ENCODE peak calls at places on chromosome 10, in ten cellular contexts. L, D, H, J, N, F, Y, V, K and R are unnamed samples.

GRCh38 chr10:78196964-78197363 is 163.3 kb downstream of the RPS24 start:
- DNase-seq in L (peak), D (no peak), H (no peak), J (no peak), N (no peak), F (no peak), Y (peak), V (no peak), K (no peak), R (peak)

GRCh38 chr10:88048312-88048711 is 184.9 kb downstream of the PTEN start:
- DNase-seq in L (no peak), D (no peak), H (no peak), J (no peak), N (no peak), F (no peak), Y (no peak), V (no peak), K (no peak), R (no peak)

GRCh38 chr10:93680414-93681047 is 21.9 kb downstream of the FRA10AC1 start:
- DNase-seq in L (peak), D (no peak), H (no peak), J (peak), N (no peak), F (no peak), Y (peak), V (peak), K (peak), R (peak)

GRCh38 chr10:45091968-45092367 is 91.2 kb downstream of the ZNF22 start:
- DNase-seq in L (no peak), D (no peak), H (no peak), J (no peak), N (peak), F (no peak), Y (no peak), V (no peak), K (no peak), R (no peak)

GRCh38 chr10:97508342-97508741 is 9.6 kb downstream of the UBTD1 start:
- DNase-seq in L (peak), D (no peak), H (no peak), J (no peak), N (no peak), F (no peak), Y (peak), V (no peak), K (no peak), R (no peak)

GRCh38 chr10:103660364-103661197 is 167.1 kb downstream of the NEURL1 start:
- DNase-seq in L (no peak), D (no peak), H (no peak), J (no peak), N (peak), F (peak), Y (peak), V (no peak), K (no peak), R (no peak)

GRCh38 chr10:44759122-44759521 is 152.0 kb upstream of the TMEM72 start:
- DNase-seq in L (no peak), D (no peak), H (no peak), J (no peak), N (no peak), F (no peak), Y (no peak), V (no peak), K (no peak), R (no peak)

GRCh38 chr10:119688033-119688508 is 36.9 kb downstream of the BAG3 start:
- DNase-seq in L (no peak), D (no peak), H (no peak), J (peak), N (no peak), F (no peak), Y (no peak), V (no peak), K (peak), R (no peak)

GRCh38 chr10:59004392-59004791 is 172.1 kb upstream of the PHYHIPL start:
- DNase-seq in L (no peak), D (no peak), H (no peak), J (no peak), N (no peak), F (no peak), Y (no peak), V (no peak), K (no peak), R (no peak)

GRCh38 chr10:124290095-124290795 is 128.5 kb downstream of the OAT start:
- DNase-seq in L (no peak), D (no peak), H (no peak), J (no peak), N (peak), F (peak), Y (peak), V (no peak), K (no peak), R (no peak)

GRCh38 chr10:112000466-112000865 is 183.1 kb downstream of the GPAM start:
- DNase-seq in L (no peak), D (no peak), H (no peak), J (no peak), N (no peak), F (peak), Y (no peak), V (no peak), K (no peak), R (no peak)

GRCh38 chr10:75305675-75306074 is 69.9 kb upstream of the COMTD1 start:
- DNase-seq in L (no peak), D (no peak), H (no peak), J (no peak), N (no peak), F (no peak), Y (no peak), V (no peak), K (no peak), R (no peak)

GRCh38 chr10:103806376-103807320 is 48.7 kb downstream of the SH3PXD2A start:
- DNase-seq in L (no peak), D (no peak), H (no peak), J (no peak), N (peak), F (no peak), Y (no peak), V (no peak), K (no peak), R (no peak)

GRCh38 chr10:73871915-73872710 is 2.2 kb downstream of the CAMK2G start:
- DNase-seq in L (peak), D (no peak), H (peak), J (no peak), N (no peak), F (no peak), Y (no peak), V (no peak), K (peak), R (no peak)

GRCh38 chr10:22630229-22631174 is 83.9 kb downstream of the PIP4K2A start:
- DNase-seq in L (no peak), D (no peak), H (no peak), J (no peak), N (no peak), F (no peak), Y (peak), V (no peak), K (no peak), R (no peak)

GRCh38 chr10:110210663-110211454 is 3.5 kb downstream of the MXI1 start:
- DNase-seq in L (peak), D (peak), H (peak), J (peak), N (peak), F (peak), Y (peak), V (peak), K (peak), R (peak)
- TF ChIP-seq CTCF in L (no peak), D (no peak), H (no peak), J (no peak), N (no peak), F (no peak), Y (no peak), V (no peak), K (no peak), R (no peak)

GRCh38 chr10:33377658-33378025 is 43.2 kb upstream of the NRP1 start:
- DNase-seq in L (peak), D (no peak), H (no peak), J (no peak), N (no peak), F (no peak), Y (peak), V (peak), K (no peak), R (no peak)
- H3K4me3 ChIP-seq in L (peak), D (no peak), H (no peak), J (no peak), N (no peak), F (no peak), Y (no peak), V (no peak), K (no peak), R (no peak)

DNA sequence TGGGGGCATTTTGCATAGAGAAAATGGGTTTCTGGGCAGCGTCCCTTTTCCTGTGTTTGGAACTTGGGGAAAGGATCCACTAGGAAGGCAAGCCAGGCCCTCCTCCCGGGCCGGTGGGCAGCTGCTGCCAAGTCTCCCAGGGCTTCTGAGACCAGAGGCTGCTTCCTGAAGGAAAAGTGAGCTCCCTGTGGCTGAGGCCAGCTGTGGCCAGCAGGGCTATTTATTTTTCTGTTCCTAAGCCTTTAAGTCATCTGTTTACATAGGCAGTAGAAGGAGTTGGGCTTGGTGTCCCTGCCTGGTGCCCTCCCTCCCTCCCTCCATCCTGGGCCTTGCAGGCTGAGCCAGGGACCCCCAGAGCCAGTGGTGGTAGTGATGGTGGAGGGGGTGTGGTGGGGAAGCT is 70.5 kb upstream of the COL13A1 start:
- DNase-seq in L (peak), D (no peak), H (no peak), J (no peak), N (no peak), F (no peak), Y (peak), V (no peak), K (no peak), R (no peak)
- TF ChIP-seq CTCF in L (no peak), D (no peak), H (no peak), J (no peak), N (no peak), F (no peak), Y (no peak), V (no peak), K (peak), R (peak)

GRCh38 chr10:63392224-63392623 is 73.6 kb downstream of the JMJD1C start:
- DNase-seq in L (no peak), D (no peak), H (no peak), J (no peak), N (no peak), F (no peak), Y (no peak), V (no peak), K (no peak), R (no peak)

GRCh38 chr10:63390521-63390920 is 75.3 kb downstream of the JMJD1C start:
- DNase-seq in L (no peak), D (no peak), H (no peak), J (no peak), N (no peak), F (no peak), Y (no peak), V (no peak), K (no peak), R (no peak)

GRCh38 chr10:63391812-63392211 is 74.0 kb downstream of the JMJD1C start:
- DNase-seq in L (no peak), D (no peak), H (no peak), J (no peak), N (no peak), F (no peak), Y (no peak), V (no peak), K (no peak), R (no peak)

GRCh38 chr10:63385254-63385653 is 80.5 kb downstream of the JMJD1C start:
- DNase-seq in L (no peak), D (no peak), H (no peak), J (no peak), N (no peak), F (no peak), Y (no peak), V (no peak), K (no peak), R (no peak)

GRCh38 chr10:63388421-63389031 is 77.3 kb downstream of the JMJD1C start:
- DNase-seq in L (peak), D (no peak), H (no peak), J (no peak), N (no peak), F (no peak), Y (peak), V (no peak), K (no peak), R (no peak)
- H3K4me3 ChIP-seq in L (no peak), D (no peak), H (no peak), J (no peak), N (no peak), F (no peak), Y (no peak), V (no peak), K (no peak), R (no peak)

GRCh38 chr10:71763352-71764127 is 9.8 kb downstream of the VSIR start:
- DNase-seq in L (no peak), D (no peak), H (no peak), J (no peak), N (no peak), F (no peak), Y (no peak), V (no peak), K (no peak), R (no peak)

GRCh38 chr10:71765176-71765906 is 8.0 kb downstream of the VSIR start:
- DNase-seq in L (peak), D (no peak), H (no peak), J (no peak), N (peak), F (no peak), Y (peak), V (no peak), K (no peak), R (no peak)

GRCh38 chr10:71762324-71762723 is 11.0 kb downstream of the VSIR start:
- DNase-seq in L (no peak), D (no peak), H (no peak), J (no peak), N (no peak), F (no peak), Y (no peak), V (no peak), K (no peak), R (no peak)

GRCh38 chr10:71761105-71761511 is 12.2 kb downstream of the VSIR start:
- DNase-seq in L (peak), D (no peak), H (no peak), J (no peak), N (no peak), F (no peak), Y (no peak), V (no peak), K (no peak), R (no peak)

DNA sequence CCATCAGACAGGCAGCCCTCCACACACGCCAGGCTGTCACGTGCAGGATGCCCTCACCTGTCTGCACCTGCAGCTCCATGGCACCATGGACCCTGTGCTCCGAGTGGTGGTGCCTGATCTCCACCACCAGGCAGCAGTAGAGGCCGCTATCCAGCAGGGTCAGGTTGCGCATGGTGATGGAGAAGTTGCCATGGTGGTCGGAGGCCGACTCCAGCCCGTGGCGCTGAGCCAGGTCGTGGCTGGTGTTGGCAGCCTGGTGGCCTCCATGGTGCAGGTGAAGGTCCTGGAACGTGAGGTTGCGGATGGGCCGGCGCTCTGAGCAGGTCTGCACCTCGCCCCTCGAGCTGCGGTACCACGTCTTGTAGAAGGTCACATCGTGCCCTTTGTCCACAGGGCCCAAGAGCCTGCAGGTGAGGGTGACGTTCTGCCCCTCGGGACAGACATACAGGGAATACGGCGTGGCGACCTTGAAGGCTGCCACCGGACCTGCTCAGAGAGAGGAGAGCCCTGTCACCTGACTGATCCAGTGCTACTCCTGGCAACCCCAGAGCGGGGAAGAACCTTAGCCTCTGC is 11.7 kb downstream of the VSIR start:
- DNase-seq in L (no peak), D (no peak), H (no peak), J (no peak), N (no peak), F (no peak), Y (no peak), V (no peak), K (no peak), R (no peak)
- TF ChIP-seq CTCF in L (no peak), D (no peak), H (no peak), J (peak), N (no peak), F (no peak), Y (peak), V (peak), K (no peak), R (no peak)

GRCh38 chr10:68901106-68901927 is at the start of gene DDX50:
- DNase-seq in L (peak), D (peak), H (peak), J (peak), N (peak), F (peak), Y (peak), V (peak), K (peak), R (peak)

GRCh38 chr10:68899186-68899745 is 1.8 kb upstream of the DDX50 start:
- DNase-seq in L (no peak), D (no peak), H (no peak), J (no peak), N (no peak), F (no peak), Y (no peak), V (no peak), K (no peak), R (no peak)

GRCh38 chr10:68900427-68901105 is 549 bp upstream of the DDX50 start:
- DNase-seq in L (no peak), D (no peak), H (no peak), J (no peak), N (peak), F (no peak), Y (no peak), V (no peak), K (no peak), R (peak)

GRCh38 chr10:68897336-68897741 is 3.8 kb upstream of the DDX50 start:
- DNase-seq in L (peak), D (no peak), H (no peak), J (peak), N (no peak), F (peak), Y (peak), V (peak), K (peak), R (peak)

GRCh38 chr10:68902382-68902781 is 1.3 kb downstream of the DDX50 start:
- DNase-seq in L (no peak), D (no peak), H (no peak), J (no peak), N (no peak), F (no peak), Y (no peak), V (no peak), K (no peak), R (no peak)
- H3K4me3 ChIP-seq in L (peak), D (peak), H (no peak), J (peak), N (peak), F (no peak), Y (peak), V (peak), K (peak), R (peak)

GRCh38 chr10:31030216-31030615 is 1.4 kb downstream of the ZNF438 start:
- DNase-seq in L (no peak), D (no peak), H (no peak), J (no peak), N (no peak), F (no peak), Y (peak), V (no peak), K (no peak), R (no peak)

GRCh38 chr10:31030800-31031199 is 865 bp downstream of the ZNF438 start:
- DNase-seq in L (no peak), D (no peak), H (no peak), J (peak), N (no peak), F (no peak), Y (no peak), V (no peak), K (no peak), R (no peak)

GRCh38 chr10:31032515-31033132 is 959 bp upstream of the ZNF438 start:
- DNase-seq in L (no peak), D (peak), H (no peak), J (no peak), N (no peak), F (peak), Y (no peak), V (no peak), K (no peak), R (no peak)

GRCh38 chr10:31031666-31032514 is at the start of gene ZNF438:
- DNase-seq in L (peak), D (peak), H (peak), J (peak), N (peak), F (peak), Y (peak), V (peak), K (peak), R (peak)

DNA sequence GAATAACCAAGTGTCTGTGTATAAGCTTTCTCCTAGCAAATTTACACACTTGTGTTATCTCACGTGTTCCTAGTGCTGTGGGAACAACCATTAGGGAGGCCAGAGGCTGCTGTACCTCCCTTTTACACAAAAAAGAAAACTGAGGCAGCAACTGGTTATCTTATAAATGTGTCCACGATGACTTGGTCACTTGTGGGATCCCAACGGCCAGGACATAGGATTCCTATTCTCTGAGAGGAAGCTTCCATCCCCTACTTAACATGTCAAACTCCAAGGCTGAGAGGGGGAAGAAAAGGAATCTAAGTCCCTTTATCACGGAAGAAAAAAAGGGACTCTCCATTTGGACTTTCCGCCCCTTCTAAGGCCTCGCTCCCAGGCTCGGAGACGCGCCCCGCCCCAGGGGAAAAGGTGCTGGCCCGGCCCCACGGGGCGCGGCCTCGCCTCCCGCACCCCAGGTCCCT is 430 bp downstream of the ZNF438 start:
- DNase-seq in L (no peak), D (peak), H (no peak), J (no peak), N (no peak), F (no peak), Y (no peak), V (no peak), K (no peak), R (no peak)
- TF ChIP-seq CTCF in L (no peak), D (no peak), H (no peak), J (no peak), N (no peak), F (no peak), Y (no peak), V (no peak), K (no peak), R (no peak)

GRCh38 chr10:48941427-48942075 is 1.9 kb upstream of the LRRC18 start:
- DNase-seq in L (no peak), D (no peak), H (no peak), J (no peak), N (no peak), F (no peak), Y (no peak), V (no peak), K (no peak), R (no peak)

GRCh38 chr10:48940372-48940771 is 732 bp upstream of the LRRC18 start:
- DNase-seq in L (no peak), D (no peak), H (no peak), J (no peak), N (no peak), F (no peak), Y (no peak), V (no peak), K (no peak), R (no peak)

GRCh38 chr10:48938990-48939536 is 577 bp downstream of the LRRC18 start:
- DNase-seq in L (no peak), D (no peak), H (no peak), J (no peak), N (no peak), F (no peak), Y (no peak), V (no peak), K (no peak), R (no peak)

GRCh38 chr10:48939790-48940325 is at the start of gene LRRC18:
- DNase-seq in L (no peak), D (no peak), H (no peak), J (no peak), N (no peak), F (no peak), Y (no peak), V (no peak), K (no peak), R (no peak)

DNA sequence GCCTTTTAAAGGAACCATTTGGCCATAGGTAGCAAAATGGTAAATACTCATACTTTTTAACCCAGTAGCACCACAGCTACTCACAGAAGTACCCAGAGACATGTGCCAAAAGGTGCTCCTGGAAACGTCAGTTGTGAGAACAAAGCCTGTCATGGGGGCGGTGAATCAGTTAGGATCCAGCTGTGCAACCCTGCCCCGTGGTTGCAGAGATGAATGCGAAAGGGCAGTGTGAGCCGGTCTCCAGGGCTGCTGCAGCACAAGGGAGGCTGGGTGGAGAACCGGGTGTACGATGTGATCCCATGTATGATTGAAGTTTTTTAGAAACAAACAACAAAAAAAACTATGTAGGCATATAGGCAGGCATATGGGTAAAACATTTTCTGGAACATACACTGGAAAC is 1.3 kb upstream of the LRRC18 start:
- DNase-seq in L (no peak), D (no peak), H (no peak), J (peak), N (no peak), F (no peak), Y (peak), V (no peak), K (no peak), R (no peak)
- H3K4me3 ChIP-seq in L (no peak), D (no peak), H (no peak), J (no peak), N (no peak), F (no peak), Y (no peak), V (no peak), K (no peak), R (no peak)